ENCODE peak calls at places on chromosomes 16 and 17, in seven cellular contexts. N, Y, B, P, Q, L and T are unnamed samples.

GRCh38 chr16:27326738-27327585 is 13.2 kb downstream of the IL4R start:
- DNase-seq in P (no peak), B (no peak), N (peak), Y (peak), L (no peak), Q (no peak), T (peak)

GRCh38 chr16:67884-68789 is 4.3 kb downstream of the RHBDF1 start:
- DNase-seq in Y (no peak), Q (no peak), P (no peak), B (no peak), L (no peak), N (peak), T (no peak)

GRCh38 chr17:60548990-60549389 is 22.9 kb upstream of the APPBP2 start:
- DNase-seq in P (no peak), B (no peak), L (no peak), Y (no peak), N (no peak), Q (no peak), T (no peak)

GRCh38 chr17:80981062-80981902 is 10.4 kb upstream of the CHMP6 start:
- DNase-seq in L (no peak), Y (no peak), N (no peak), B (no peak), P (no peak), Q (no peak), T (no peak)

GRCh38 chr17:1108810-1109605 is 70.8 kb downstream of the ABR start:
- DNase-seq in P (no peak), N (peak), B (no peak), Q (no peak), L (peak), Y (peak), T (peak)

GRCh38 chr16:55552621-55553020 is 13.9 kb upstream of the CAPNS2 start:
- DNase-seq in L (no peak), N (peak), B (no peak), Y (no peak), P (no peak), Q (no peak), T (no peak)

GRCh38 chr16:14444979-14445810 is 184.9 kb downstream of the PARN start:
- DNase-seq in P (no peak), Q (no peak), B (no peak), N (no peak), Y (no peak), L (no peak), T (no peak)

GRCh38 chr17:77420804-77421634 is 280.2 kb downstream of the SEC14L1 start:
- DNase-seq in Y (no peak), P (peak), B (no peak), L (no peak), N (peak), Q (no peak), T (no peak)

GRCh38 chr17:59810894-59811153 is 81.9 kb downstream of the TUBD1 start:
- DNase-seq in Y (no peak), N (no peak), P (no peak), L (no peak), Q (no peak), B (no peak), T (no peak)

GRCh38 chr17:7961436-7961835 is 29.4 kb downstream of the CNTROB start:
- DNase-seq in L (no peak), Y (no peak), B (no peak), N (no peak), P (no peak), Q (no peak), T (no peak)

GRCh38 chr17:81648013-81648706 is 8.2 kb downstream of the PDE6G start:
- DNase-seq in B (no peak), N (no peak), Q (no peak), Y (no peak), L (no peak), P (no peak), T (no peak)

GRCh38 chr17:82372591-82373452 is 1.3 kb downstream of the UTS2R start:
- DNase-seq in P (no peak), L (no peak), Y (no peak), Q (no peak), B (no peak), N (no peak), T (no peak)

GRCh38 chr17:80106176-80106575 is 4.8 kb downstream of the GAA start:
- DNase-seq in N (no peak), Q (no peak), P (no peak), B (no peak), L (no peak), Y (no peak), T (peak)

GRCh38 chr16:81478294-81478693 is 33.7 kb downstream of the CMIP start:
- DNase-seq in Y (no peak), L (no peak), Q (no peak), P (no peak), N (no peak), B (no peak), T (no peak)

GRCh38 chr16:85286970-85287814 is 174.9 kb upstream of the CIBAR2 start:
- DNase-seq in B (peak), Y (no peak), Q (no peak), L (no peak), P (no peak), N (peak), T (no peak)

GRCh38 chr16:53053967-53054669 is 673 bp upstream of the CHD9 start:
- DNase-seq in Y (peak), P (no peak), N (no peak), Q (no peak), L (no peak), B (no peak), T (peak)